ENCODE peak calls at places on chromosomes 7 and 10, in nine cellular contexts. One of them, this sample, is unnamed.

GRCh38 chr7:27176962-27177794 is 3.1 kb upstream of the HOXA10 start:
- DNase-seq in hepatocyte: no peak
- DNase-seq in MCF 10A: no peak
- DNase-seq in omental fat pad: peak; percentile 18
- DNase-seq in right lobe of liver: peak; percentile 39
- DNase-seq in upper lobe of right lung: peak; percentile 40
- DNase-seq in AG04450: no peak
- DNase-seq in RWPE1: no peak
- DNase-seq in pancreas: no peak
- DNase-seq in this sample: peak; percentile 41

GRCh38 chr7:157310676-157311185 is 26.1 kb upstream of the DNAJB6 start:
- DNase-seq in hepatocyte: no peak
- DNase-seq in right lobe of liver: no peak
- DNase-seq in omental fat pad: no peak
- DNase-seq in RWPE1: no peak
- DNase-seq in pancreas: no peak
- DNase-seq in upper lobe of right lung: no peak
- DNase-seq in MCF 10A: peak; percentile 37
- DNase-seq in AG04450: no peak
- DNase-seq in this sample: no peak

GRCh38 chr10:71241114-71241898 is 28.9 kb downstream of the UNC5B start:
- DNase-seq in AG04450: no peak
- DNase-seq in hepatocyte: no peak
- DNase-seq in right lobe of liver: no peak
- DNase-seq in MCF 10A: no peak
- DNase-seq in RWPE1: no peak
- DNase-seq in upper lobe of right lung: no peak
- DNase-seq in omental fat pad: no peak
- DNase-seq in pancreas: no peak
- DNase-seq in this sample: peak; percentile 59

GRCh38 chr7:7595451-7595850 is 28.8 kb downstream of the MIOS start:
- DNase-seq in right lobe of liver: no peak
- DNase-seq in AG04450: no peak
- DNase-seq in pancreas: no peak
- DNase-seq in upper lobe of right lung: no peak
- DNase-seq in RWPE1: peak; percentile 30
- DNase-seq in MCF 10A: peak; percentile 26
- DNase-seq in hepatocyte: peak; percentile 13
- DNase-seq in omental fat pad: no peak
- DNase-seq in this sample: no peak

GRCh38 chr7:47069385-47070076 is 512.4 kb downstream of the TNS3 start:
- DNase-seq in RWPE1: no peak
- DNase-seq in AG04450: no peak
- DNase-seq in right lobe of liver: no peak
- DNase-seq in omental fat pad: no peak
- DNase-seq in MCF 10A: no peak
- DNase-seq in upper lobe of right lung: no peak
- DNase-seq in pancreas: no peak
- DNase-seq in hepatocyte: no peak
- DNase-seq in this sample: no peak

GRCh38 chr7:37218956-37219355 is 229.7 kb downstream of the ELMO1 start:
- DNase-seq in right lobe of liver: no peak
- DNase-seq in upper lobe of right lung: no peak
- DNase-seq in omental fat pad: no peak
- DNase-seq in pancreas: no peak
- DNase-seq in AG04450: no peak
- DNase-seq in MCF 10A: no peak
- DNase-seq in hepatocyte: no peak
- DNase-seq in RWPE1: no peak
- DNase-seq in this sample: no peak

GRCh38 chr10:88069338-88069737 is 205.9 kb downstream of the PTEN start:
- DNase-seq in RWPE1: no peak
- DNase-seq in MCF 10A: no peak
- DNase-seq in right lobe of liver: no peak
- DNase-seq in hepatocyte: no peak
- DNase-seq in AG04450: no peak
- DNase-seq in omental fat pad: no peak
- DNase-seq in upper lobe of right lung: no peak
- DNase-seq in pancreas: no peak
- DNase-seq in this sample: no peak

GRCh38 chr7:104371216-104371796 is 42.9 kb downstream of the LHFPL3 start:
- DNase-seq in right lobe of liver: no peak
- DNase-seq in upper lobe of right lung: no peak
- DNase-seq in AG04450: no peak
- DNase-seq in omental fat pad: no peak
- DNase-seq in pancreas: no peak
- DNase-seq in RWPE1: no peak
- DNase-seq in hepatocyte: no peak
- DNase-seq in MCF 10A: no peak
- DNase-seq in this sample: no peak

GRCh38 chr7:68963547-68963946 is 634.7 kb upstream of the AUTS2 start:
- DNase-seq in right lobe of liver: no peak
- DNase-seq in upper lobe of right lung: no peak
- DNase-seq in hepatocyte: peak; percentile 44
- DNase-seq in AG04450: no peak
- DNase-seq in omental fat pad: no peak
- DNase-seq in RWPE1: no peak
- DNase-seq in MCF 10A: no peak
- DNase-seq in pancreas: no peak
- DNase-seq in this sample: no peak

GRCh38 chr7:68969571-68969970 is 628.7 kb upstream of the AUTS2 start:
- DNase-seq in pancreas: no peak
- DNase-seq in AG04450: no peak
- DNase-seq in upper lobe of right lung: no peak
- DNase-seq in RWPE1: no peak
- DNase-seq in right lobe of liver: no peak
- DNase-seq in omental fat pad: no peak
- DNase-seq in MCF 10A: no peak
- DNase-seq in hepatocyte: no peak
- DNase-seq in this sample: no peak

GRCh38 chr7:68964060-68964459 is 634.2 kb upstream of the AUTS2 start:
- DNase-seq in hepatocyte: no peak
- DNase-seq in MCF 10A: no peak
- DNase-seq in pancreas: no peak
- DNase-seq in upper lobe of right lung: no peak
- DNase-seq in right lobe of liver: no peak
- DNase-seq in RWPE1: no peak
- DNase-seq in omental fat pad: no peak
- DNase-seq in AG04450: no peak
- DNase-seq in this sample: no peak

DNA sequence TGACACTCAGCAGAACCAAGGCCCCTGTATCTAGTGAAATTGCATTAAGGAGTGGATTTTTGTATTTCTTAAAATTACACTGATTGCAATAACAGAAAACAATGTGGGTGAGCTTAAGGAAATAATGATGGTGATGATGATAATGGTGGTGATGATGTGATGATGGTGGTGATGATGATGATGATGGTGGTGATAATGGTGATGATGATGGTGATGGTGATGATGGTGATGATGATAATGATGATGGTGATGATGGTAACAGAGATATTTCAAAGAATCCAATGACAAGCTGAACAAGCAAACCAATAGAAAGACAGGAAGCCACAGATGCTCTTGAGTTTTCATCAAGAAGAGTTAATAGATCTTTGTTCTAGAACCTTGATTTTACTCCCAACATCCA is 630.7 kb upstream of the AUTS2 start:
- DNase-seq in omental fat pad: no peak
- DNase-seq in RWPE1: no peak
- DNase-seq in upper lobe of right lung: no peak
- DNase-seq in MCF 10A: no peak
- DNase-seq in AG04450: no peak
- DNase-seq in hepatocyte: no peak
- DNase-seq in pancreas: no peak
- DNase-seq in right lobe of liver: no peak
- DNase-seq in this sample: no peak
- TF ChIP-seq CTCF in omental fat pad: no peak
- TF ChIP-seq CTCF in RWPE1: no peak
- TF ChIP-seq CTCF in upper lobe of right lung: no peak
- TF ChIP-seq CTCF in MCF 10A: no peak
- TF ChIP-seq CTCF in AG04450: no peak
- TF ChIP-seq CTCF in hepatocyte: no peak
- TF ChIP-seq CTCF in pancreas: no peak
- TF ChIP-seq CTCF in right lobe of liver: no peak
- TF ChIP-seq CTCF in this sample: no peak

GRCh38 chr10:75407716-75408511 is 6.3 kb upstream of the ZNF503 start:
- DNase-seq in hepatocyte: peak; percentile 65
- DNase-seq in omental fat pad: no peak
- DNase-seq in RWPE1: no peak
- DNase-seq in AG04450: no peak
- DNase-seq in upper lobe of right lung: peak; percentile 78
- DNase-seq in MCF 10A: no peak
- DNase-seq in pancreas: peak; percentile 47
- DNase-seq in right lobe of liver: no peak
- DNase-seq in this sample: no peak

GRCh38 chr10:75407296-75407715 is 5.7 kb upstream of the ZNF503 start:
- DNase-seq in omental fat pad: no peak
- DNase-seq in RWPE1: no peak
- DNase-seq in upper lobe of right lung: peak; percentile 74
- DNase-seq in hepatocyte: no peak
- DNase-seq in AG04450: no peak
- DNase-seq in right lobe of liver: no peak
- DNase-seq in MCF 10A: no peak
- DNase-seq in pancreas: peak; percentile 42
- DNase-seq in this sample: no peak

GRCh38 chr10:75408512-75408881 is 6.9 kb upstream of the ZNF503 start:
- DNase-seq in RWPE1: no peak
- DNase-seq in hepatocyte: peak; percentile 35
- DNase-seq in MCF 10A: no peak
- DNase-seq in right lobe of liver: no peak
- DNase-seq in upper lobe of right lung: peak; percentile 70
- DNase-seq in omental fat pad: no peak
- DNase-seq in pancreas: peak; percentile 42
- DNase-seq in AG04450: no peak
- DNase-seq in this sample: no peak

GRCh38 chr10:75410135-75410787 is 8.7 kb upstream of the ZNF503 start:
- DNase-seq in hepatocyte: no peak
- DNase-seq in upper lobe of right lung: no peak
- DNase-seq in RWPE1: no peak
- DNase-seq in MCF 10A: no peak
- DNase-seq in omental fat pad: no peak
- DNase-seq in AG04450: no peak
- DNase-seq in pancreas: no peak
- DNase-seq in right lobe of liver: no peak
- DNase-seq in this sample: no peak

DNA sequence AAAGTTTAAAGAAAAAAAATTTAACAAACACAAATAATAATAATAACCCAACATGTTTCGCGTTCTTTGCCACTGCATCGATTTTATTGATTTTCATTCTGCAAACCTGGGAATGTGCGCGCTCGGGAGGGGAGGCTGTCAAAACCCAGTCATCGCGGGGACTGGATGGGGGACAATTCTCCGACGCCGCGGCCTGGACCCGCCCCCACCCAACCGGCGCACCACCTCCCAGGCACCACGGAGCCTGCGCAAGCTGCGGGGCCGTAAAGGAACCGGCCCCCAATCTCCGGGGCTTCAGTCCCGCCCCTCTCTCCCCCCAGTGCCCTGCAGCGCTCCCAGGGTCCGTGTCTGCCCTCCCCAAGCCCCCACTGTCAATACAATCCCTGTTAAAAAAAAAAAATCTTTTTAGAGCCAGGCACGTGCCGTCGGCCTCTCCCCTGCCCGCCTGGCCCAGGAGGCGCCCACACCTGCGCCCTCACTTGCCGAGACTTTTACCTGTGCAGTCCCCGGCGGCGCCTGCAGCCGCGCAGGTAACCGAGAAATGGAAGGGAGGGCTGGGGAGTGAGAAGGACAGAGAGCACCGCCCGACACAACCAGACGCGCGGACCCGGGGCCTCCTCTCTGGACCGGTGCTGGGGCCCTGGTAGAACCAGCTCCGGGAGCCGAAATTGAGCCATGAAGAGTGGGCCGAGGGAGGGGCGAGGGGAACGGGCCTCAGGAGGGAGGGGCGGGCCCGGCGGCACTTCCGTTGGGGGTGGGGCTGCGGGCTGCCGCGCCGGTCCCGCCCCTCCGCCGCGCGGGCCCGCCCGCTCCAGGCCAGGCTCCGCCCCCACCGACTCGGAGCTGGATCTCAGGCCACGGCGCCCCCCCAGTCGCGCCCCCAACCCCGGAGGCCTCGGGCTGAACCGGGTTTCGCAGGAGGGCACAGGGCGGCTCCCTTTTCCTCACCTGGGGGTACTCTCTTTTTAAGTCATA is 7.6 kb upstream of the ZNF503 start:
- DNase-seq in upper lobe of right lung: peak; percentile 92
- DNase-seq in AG04450: no peak
- DNase-seq in RWPE1: peak; percentile 87
- DNase-seq in MCF 10A: peak; percentile 66
- DNase-seq in right lobe of liver: peak; percentile 83
- DNase-seq in hepatocyte: peak; percentile 90
- DNase-seq in pancreas: peak; percentile 82
- DNase-seq in omental fat pad: no peak
- DNase-seq in this sample: no peak
- TF ChIP-seq CTCF in upper lobe of right lung: no peak
- TF ChIP-seq CTCF in AG04450: no peak
- TF ChIP-seq CTCF in RWPE1: no peak
- TF ChIP-seq CTCF in MCF 10A: no peak
- TF ChIP-seq CTCF in right lobe of liver: peak; percentile 8
- TF ChIP-seq CTCF in hepatocyte: peak; percentile 16
- TF ChIP-seq CTCF in pancreas: no peak
- TF ChIP-seq CTCF in omental fat pad: no peak
- TF ChIP-seq CTCF in this sample: no peak

DNA sequence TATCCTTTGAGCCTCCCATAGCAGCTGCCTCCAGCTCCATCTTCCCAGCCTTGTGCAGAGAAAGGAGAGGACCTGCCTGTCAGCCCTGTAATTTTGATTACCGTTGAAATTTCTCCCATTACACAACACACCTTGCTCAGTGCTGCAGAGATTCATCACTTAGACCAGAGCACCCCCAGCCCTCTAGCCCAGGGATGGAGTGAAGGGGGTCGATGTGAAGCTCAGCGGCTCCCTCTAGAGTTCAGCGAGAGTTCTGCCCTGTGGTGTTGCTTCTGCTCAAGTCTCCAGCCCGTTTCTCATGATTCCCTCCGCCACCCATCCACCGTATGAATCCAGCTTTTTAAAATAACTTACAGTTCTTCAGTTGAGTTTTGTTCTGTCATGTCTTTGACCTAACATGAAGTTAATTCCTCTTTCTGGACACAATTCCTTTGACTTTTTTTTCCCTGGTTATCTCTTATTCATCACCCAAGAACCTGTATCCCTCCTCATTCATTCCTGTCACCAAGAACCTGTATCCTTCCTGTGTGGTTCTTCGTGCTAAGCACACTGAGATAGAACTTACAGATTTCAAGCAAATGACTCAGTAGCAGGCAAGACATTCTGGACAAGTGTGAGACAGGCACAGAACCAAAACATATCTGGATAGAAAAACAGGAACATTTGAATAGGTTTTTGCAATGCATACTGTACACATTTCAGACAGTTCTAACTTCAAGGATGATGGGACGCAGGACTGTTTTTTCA is 34.9 kb upstream of the ZNF32 start:
- DNase-seq in AG04450: no peak
- DNase-seq in upper lobe of right lung: no peak
- DNase-seq in RWPE1: no peak
- DNase-seq in hepatocyte: no peak
- DNase-seq in omental fat pad: no peak
- DNase-seq in pancreas: no peak
- DNase-seq in right lobe of liver: no peak
- DNase-seq in MCF 10A: no peak
- DNase-seq in this sample: no peak
- TF ChIP-seq CTCF in AG04450: peak; percentile 48
- TF ChIP-seq CTCF in upper lobe of right lung: peak; percentile 47
- TF ChIP-seq CTCF in RWPE1: peak; percentile 7
- TF ChIP-seq CTCF in hepatocyte: peak; percentile 34
- TF ChIP-seq CTCF in omental fat pad: no peak
- TF ChIP-seq CTCF in pancreas: no peak
- TF ChIP-seq CTCF in right lobe of liver: peak; percentile 42
- TF ChIP-seq CTCF in MCF 10A: peak; percentile 12
- TF ChIP-seq CTCF in this sample: peak; percentile 72

DNA sequence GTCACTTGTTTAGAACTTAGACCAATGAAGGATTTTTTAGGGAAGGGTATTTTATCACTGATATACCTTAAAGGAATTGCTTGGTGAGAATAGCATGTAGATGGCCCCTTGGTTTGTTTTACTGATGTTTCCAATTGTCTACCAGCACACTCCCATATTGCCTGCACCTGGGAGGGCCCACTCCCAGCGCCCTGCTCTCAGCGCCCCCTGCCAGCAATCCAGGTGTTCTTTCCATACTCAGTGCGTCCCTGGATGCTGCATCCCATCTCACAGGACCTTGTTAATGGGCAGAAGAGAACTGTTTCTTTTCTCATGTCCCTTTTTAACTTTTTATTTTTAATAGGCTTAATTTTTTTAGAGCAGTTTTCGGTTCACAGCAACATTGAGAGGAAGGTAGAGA is 24.1 kb upstream of the SFRP5 start:
- DNase-seq in upper lobe of right lung: no peak
- DNase-seq in MCF 10A: no peak
- DNase-seq in AG04450: no peak
- DNase-seq in right lobe of liver: no peak
- DNase-seq in hepatocyte: no peak
- DNase-seq in pancreas: no peak
- DNase-seq in omental fat pad: no peak
- DNase-seq in RWPE1: no peak
- DNase-seq in this sample: no peak
- TF ChIP-seq CTCF in upper lobe of right lung: no peak
- TF ChIP-seq CTCF in MCF 10A: no peak
- TF ChIP-seq CTCF in AG04450: no peak
- TF ChIP-seq CTCF in right lobe of liver: no peak
- TF ChIP-seq CTCF in hepatocyte: no peak
- TF ChIP-seq CTCF in pancreas: no peak
- TF ChIP-seq CTCF in omental fat pad: no peak
- TF ChIP-seq CTCF in RWPE1: no peak
- TF ChIP-seq CTCF in this sample: no peak

This sample was measured in chondrocyte.